ENCODE peak calls at places on chromosomes 11 and 22, in ten cellular contexts. E is NCI-H187 treated with DMSO at 0.1 percent for 48 hours; U is stimulated activated CD8-positive, alpha-beta memory T cell treated with anti-CD3 and anti-CD28 coated beads, Interleukin-4, amount 100 ng/mL, for 1 hour; K is RWPE1; N is hepatocyte; S is brain microvascular endothelial cell; Q is activated T-cell treated with anti-CD3 and anti-CD28 coated beads, Interleukin-2, amount 50 U/mL, for 72 hours; Z is CD8-positive, alpha-beta memory T cell; F is naive B cell; C is tibial artery. V is an unnamed sample.

GRCh38 chr22:46068176-46068907 is 82.0 kb upstream of the PPARA start:
- DNase-seq in K (no peak), U (no peak), F (no peak), Z (no peak), N (no peak), E (no peak), S (no peak), C (no peak), Q (no peak), V (no peak)

GRCh38 chr22:48783821-48784266 is 1043.8 kb downstream of the BRD1 start:
- DNase-seq in Z (no peak), K (no peak), S (no peak), Q (no peak), C (no peak), U (no peak), N (peak), E (no peak), F (no peak), V (no peak)

GRCh38 chr11:8389034-8389996 is 125.6 kb upstream of the LMO1 start:
- DNase-seq in E (no peak), Z (no peak), C (no peak), Q (no peak), S (no peak), U (no peak), K (no peak), N (peak), F (no peak), V (no peak)

GRCh38 chr11:58527429-58527828 is 19.5 kb upstream of the OR5B21 start:
- DNase-seq in N (no peak), E (no peak), U (no peak), Q (no peak), Z (no peak), C (no peak), K (no peak), F (no peak), S (no peak), V (no peak)

GRCh38 chr11:67998150-67999045 is 5.5 kb downstream of the UNC93B1 start:
- DNase-seq in Z (no peak), E (no peak), N (no peak), F (no peak), S (no peak), U (no peak), C (no peak), K (no peak), Q (no peak), V (no peak)

GRCh38 chr11:75768909-75769771 is 562 bp downstream of the DGAT2 start:
- DNase-seq in F (no peak), Z (no peak), K (peak), S (no peak), N (no peak), C (no peak), E (no peak), U (no peak), Q (no peak), V (no peak)

GRCh38 chr11:60700689-60701508 is 1.5 kb downstream of the MS4A8 start:
- DNase-seq in E (no peak), Q (no peak), Z (no peak), F (no peak), N (peak), S (no peak), U (no peak), K (peak), C (no peak), V (no peak)

GRCh38 chr11:118748056-118748455 is 42.9 kb downstream of the DDX6 start:
- DNase-seq in K (no peak), N (peak), E (no peak), C (no peak), Z (no peak), Q (no peak), U (no peak), S (no peak), F (no peak), V (no peak)

GRCh38 chr11:4797212-4797611 is 7.0 kb downstream of the OR52R1 start:
- DNase-seq in N (no peak), S (no peak), E (no peak), U (no peak), C (no peak), Z (no peak), Q (no peak), K (no peak), F (no peak), V (no peak)

GRCh38 chr11:76918941-76919386 is 58.2 kb downstream of the ACER3 start:
- DNase-seq in S (peak), U (no peak), C (no peak), Q (no peak), F (peak), N (peak), Z (peak), K (peak), E (no peak), V (no peak)

GRCh38 chr22:31102441-31103081 is 4.8 kb downstream of the SELENOM start:
- DNase-seq in K (no peak), Z (no peak), C (peak), Q (no peak), S (peak), F (no peak), U (no peak), N (peak), E (no peak), V (no peak)

GRCh38 chr22:22995166-22995565 is 75.2 kb upstream of the GNAZ start:
- DNase-seq in U (no peak), C (no peak), Z (no peak), S (no peak), Q (no peak), F (no peak), E (no peak), K (peak), N (no peak), V (no peak)

GRCh38 chr22:45580703-45581381 is 78.2 kb downstream of the FBLN1 start:
- DNase-seq in Z (no peak), E (no peak), K (no peak), Q (no peak), N (peak), U (no peak), F (no peak), C (no peak), S (no peak), V (no peak)

GRCh38 chr11:8624698-8625097 is 30.7 kb upstream of the STK33 start:
- DNase-seq in K (no peak), Z (no peak), E (no peak), S (no peak), N (no peak), C (no peak), Q (no peak), U (no peak), F (no peak), V (no peak)